ENCODE peak calls at places on chromosomes 16 and 17, in ten cellular contexts. Z is lower leg skin; O is C1 segment of cervical spinal cord; G is mesothelial cell of epicardium; S is HCT116; H is lung; N is activated CD4-positive, alpha-beta T cell treated with anti-CD3 and anti-CD28 coated beads for 24 hours; K is brain microvascular endothelial cell; I is T-helper 1 cell; L is Peyer's patch. T is an unnamed sample.

GRCh38 chr17:48002208-48002919 is 31.5 kb downstream of the CDK5RAP3 start:
- DNase-seq in Z (no peak), O (no peak), G (no peak), S (no peak), H (no peak), N (no peak), K (peak; percentile 64), I (no peak), L (no peak), T (no peak)

GRCh38 chr16:88298166-88298881 is 84.4 kb upstream of the ZNF469 start:
- DNase-seq in Z (peak; percentile 44), O (no peak), G (no peak), S (no peak), H (no peak), N (no peak), K (peak; percentile 54), I (no peak), L (no peak), T (peak; percentile 64)

GRCh38 chr16:3819741-3820724 is 60.5 kb downstream of the CREBBP start:
- DNase-seq in Z (no peak), O (no peak), G (peak; percentile 42), S (peak; percentile 27), H (no peak), N (no peak), K (peak; percentile 95), I (peak; percentile 13), L (no peak), T (peak; percentile 96)

GRCh38 chr17:6456914-6457687 is 12.8 kb downstream of the PIMREG start:
- DNase-seq in Z (no peak), O (no peak), G (no peak), S (no peak), H (no peak), N (no peak), K (peak; percentile 52), I (no peak), L (peak; percentile 51), T (peak; percentile 48)

GRCh38 chr17:30570596-30571265 is 93.5 kb downstream of the GOSR1 start:
- DNase-seq in Z (no peak), O (no peak), G (peak; percentile 21), S (no peak), H (no peak), N (no peak), K (no peak), I (no peak), L (no peak), T (no peak)

GRCh38 chr17:57607553-57608120 is 137.5 kb downstream of the CCDC182 start:
- DNase-seq in Z (no peak), O (no peak), G (no peak), S (no peak), H (no peak), N (no peak), K (no peak), I (no peak), L (no peak), T (no peak)

GRCh38 chr17:79933863-79934652 is 94.8 kb upstream of the CBX4 start:
- DNase-seq in Z (no peak), O (peak; percentile 58), G (no peak), S (no peak), H (no peak), N (no peak), K (no peak), I (no peak), L (peak; percentile 79), T (no peak)

GRCh38 chr16:10982430-10983174 is 38.2 kb downstream of the CLEC16A start:
- DNase-seq in Z (no peak), O (no peak), G (no peak), S (no peak), H (no peak), N (no peak), K (no peak), I (no peak), L (no peak), T (no peak)

GRCh38 chr16:56400458-56400857 is 24.9 kb downstream of the AMFR start:
- DNase-seq in Z (no peak), O (no peak), G (no peak), S (no peak), H (peak; percentile 36), N (no peak), K (no peak), I (no peak), L (no peak), T (no peak)

GRCh38 chr17:50027639-50028206 is 28.2 kb upstream of the ITGA3 start:
- DNase-seq in Z (peak; percentile 64), O (no peak), G (no peak), S (peak; percentile 84), H (peak; percentile 68), N (no peak), K (peak; percentile 91), I (no peak), L (no peak), T (no peak)

GRCh38 chr17:40374965-40375498 is 10.5 kb upstream of the GJD3 start:
- DNase-seq in Z (no peak), O (no peak), G (no peak), S (no peak), H (no peak), N (no peak), K (no peak), I (no peak), L (no peak), T (no peak)

GRCh38 chr16:78520470-78520869 is 421.0 kb downstream of the WWOX start:
- DNase-seq in Z (no peak), O (no peak), G (no peak), S (no peak), H (no peak), N (no peak), K (no peak), I (no peak), L (no peak), T (no peak)

GRCh38 chr17:42560246-42560645 is 1.7 kb upstream of the COASY start:
- DNase-seq in Z (no peak), O (no peak), G (no peak), S (no peak), H (no peak), N (no peak), K (no peak), I (no peak), L (no peak), T (no peak)

GRCh38 chr17:1802429-1802828 is 27.3 kb downstream of the SMYD4 start:
- DNase-seq in Z (no peak), O (no peak), G (no peak), S (no peak), H (no peak), N (no peak), K (no peak), I (no peak), L (no peak), T (no peak)

GRCh38 chr16:66900721-66901441 is 17.8 kb downstream of the CDH16 start:
- DNase-seq in Z (no peak), O (peak; percentile 37), G (no peak), S (no peak), H (no peak), N (no peak), K (no peak), I (no peak), L (peak; percentile 55), T (peak; percentile 48)

GRCh38 chr17:10821062-10821461 is 16.8 kb downstream of the PIRT start:
- DNase-seq in Z (no peak), O (no peak), G (no peak), S (no peak), H (no peak), N (no peak), K (no peak), I (no peak), L (no peak), T (no peak)

GRCh38 chr16:69937465-69937951 is 13.6 kb upstream of the CLEC18A start:
- DNase-seq in Z (no peak), O (no peak), G (no peak), S (no peak), H (no peak), N (no peak), K (no peak), I (no peak), L (peak; percentile 45), T (no peak)

GRCh38 chr17:27244481-27245223 is 49.3 kb upstream of the WSB1 start:
- DNase-seq in Z (peak; percentile 89), O (peak; percentile 58), G (no peak), S (no peak), H (peak; percentile 74), N (no peak), K (peak; percentile 81), I (no peak), L (no peak), T (peak; percentile 99)

GRCh38 chr17:81667754-81668153 is 1.2 kb downstream of the CCDC137 start:
- DNase-seq in Z (peak; percentile 52), O (no peak), G (no peak), S (no peak), H (no peak), N (no peak), K (no peak), I (no peak), L (no peak), T (no peak)

GRCh38 chr16:51114369-51114768 is 36.7 kb downstream of the SALL1 start:
- DNase-seq in Z (no peak), O (peak; percentile 12), G (no peak), S (no peak), H (no peak), N (no peak), K (no peak), I (no peak), L (no peak), T (no peak)

GRCh38 chr17:79829004-79829403 is 10.2 kb downstream of the CBX4 start:
- DNase-seq in Z (no peak), O (no peak), G (no peak), S (no peak), H (no peak), N (no peak), K (no peak), I (no peak), L (no peak), T (no peak)

GRCh38 chr17:19000531-19001011 is 4.0 kb downstream of the FAM83G start:
- DNase-seq in Z (no peak), O (no peak), G (no peak), S (no peak), H (no peak), N (no peak), K (peak; percentile 68), I (no peak), L (peak; percentile 89), T (peak; percentile 66)

GRCh38 chr17:59842901-59843652 is 49.7 kb downstream of the TUBD1 start:
- DNase-seq in Z (no peak), O (no peak), G (no peak), S (peak; percentile 96), H (peak; percentile 29), N (no peak), K (peak; percentile 95), I (no peak), L (peak; percentile 73), T (peak; percentile 97)

GRCh38 chr16:62891-63290 is 9.3 kb downstream of the SNRNP25 start:
- DNase-seq in Z (no peak), O (no peak), G (no peak), S (no peak), H (no peak), N (no peak), K (no peak), I (no peak), L (no peak), T (no peak)

GRCh38 chr17:64938290-64938689 is 19.0 kb upstream of the LRRC37A3 start:
- DNase-seq in Z (no peak), O (no peak), G (no peak), S (no peak), H (no peak), N (no peak), K (no peak), I (no peak), L (no peak), T (no peak)

GRCh38 chr16:87724490-87725291 is 41.1 kb downstream of the KLHDC4 start:
- DNase-seq in Z (no peak), O (no peak), G (no peak), S (no peak), H (no peak), N (no peak), K (no peak), I (no peak), L (no peak), T (no peak)

GRCh38 chr17:71342726-71343125 is 778.1 kb upstream of the SOX9 start:
- DNase-seq in Z (no peak), O (no peak), G (no peak), S (no peak), H (no peak), N (no peak), K (no peak), I (no peak), L (no peak), T (no peak)

GRCh38 chr17:76515291-76515949 is 14.2 kb upstream of the RHBDF2 start:
- DNase-seq in Z (peak; percentile 88), O (peak; percentile 64), G (no peak), S (no peak), H (peak; percentile 60), N (peak; percentile 59), K (peak; percentile 89), I (peak; percentile 72), L (no peak), T (peak; percentile 96)